ENCODE peak calls at places on chromosomes 2 and 18, in four cellular contexts. One of them, this sample, is unnamed.

GRCh38 chr2:176079285-176079830 is 4.4 kb downstream of the EVX2 start:
- DNase-seq in fibroblast of lung: no peak
- DNase-seq in adrenal gland: no peak
- DNase-seq in PC-9: no peak
- DNase-seq in this sample: no peak

GRCh38 chr2:19736191-19736831 is 165.5 kb downstream of the TTC32 start:
- DNase-seq in fibroblast of lung: peak; percentile 74
- DNase-seq in adrenal gland: no peak
- DNase-seq in PC-9: no peak
- DNase-seq in this sample: no peak

GRCh38 chr2:223383315-223383714 is 218.8 kb downstream of the SCG2 start:
- DNase-seq in fibroblast of lung: no peak
- DNase-seq in adrenal gland: no peak
- DNase-seq in PC-9: no peak
- DNase-seq in this sample: no peak

GRCh38 chr2:40384714-40385113 is 67.2 kb downstream of the SLC8A1 start:
- DNase-seq in fibroblast of lung: peak; percentile 96
- DNase-seq in adrenal gland: no peak
- DNase-seq in PC-9: no peak
- DNase-seq in this sample: peak; percentile 67

GRCh38 chr18:7840445-7840844 is 273.3 kb downstream of the PTPRM start:
- DNase-seq in fibroblast of lung: no peak
- DNase-seq in adrenal gland: no peak
- DNase-seq in PC-9: no peak
- DNase-seq in this sample: no peak

GRCh38 chr2:47031909-47032668 is 116.5 kb upstream of the MCFD2 start:
- DNase-seq in fibroblast of lung: no peak
- DNase-seq in adrenal gland: no peak
- DNase-seq in PC-9: peak; percentile 81
- DNase-seq in this sample: no peak

GRCh38 chr18:56258178-56258577 is 380.2 kb downstream of the TXNL1 start:
- DNase-seq in fibroblast of lung: peak; percentile 29
- DNase-seq in adrenal gland: no peak
- DNase-seq in PC-9: no peak
- DNase-seq in this sample: no peak

GRCh38 chr2:33302348-33302747 is 174.1 kb upstream of the RASGRP3 start:
- DNase-seq in fibroblast of lung: no peak
- DNase-seq in adrenal gland: no peak
- DNase-seq in PC-9: no peak
- DNase-seq in this sample: no peak

GRCh38 chr2:135797497-135798274 is 39.3 kb downstream of the LCT start:
- DNase-seq in fibroblast of lung: peak; percentile 72
- DNase-seq in adrenal gland: peak; percentile 84
- DNase-seq in PC-9: peak; percentile 57
- DNase-seq in this sample: no peak

GRCh38 chr18:51122266-51123045 is 75.0 kb downstream of the MEX3C start:
- DNase-seq in fibroblast of lung: no peak
- DNase-seq in adrenal gland: no peak
- DNase-seq in PC-9: no peak
- DNase-seq in this sample: no peak

GRCh38 chr2:230879891-230880290 is 15.1 kb downstream of the ITM2C start:
- DNase-seq in fibroblast of lung: no peak
- DNase-seq in adrenal gland: no peak
- DNase-seq in PC-9: no peak
- DNase-seq in this sample: no peak

GRCh38 chr2:31319391-31320175 is 85.6 kb downstream of the EHD3 start:
- DNase-seq in fibroblast of lung: peak; percentile 94
- DNase-seq in adrenal gland: peak; percentile 25
- DNase-seq in PC-9: no peak
- DNase-seq in this sample: no peak

GRCh38 chr18:4374564-4374963 is 80.5 kb downstream of the DLGAP1 start:
- DNase-seq in fibroblast of lung: no peak
- DNase-seq in adrenal gland: no peak
- DNase-seq in PC-9: no peak
- DNase-seq in this sample: no peak

GRCh38 chr2:219274392-219274921 is 4.7 kb upstream of the DNAJB2 start:
- DNase-seq in fibroblast of lung: peak; percentile 42
- DNase-seq in adrenal gland: peak; percentile 79
- DNase-seq in PC-9: peak; percentile 82
- DNase-seq in this sample: no peak

GRCh38 chr2:10327896-10328666 is 25.4 kb downstream of the HPCAL1 start:
- DNase-seq in fibroblast of lung: no peak
- DNase-seq in adrenal gland: no peak
- DNase-seq in PC-9: no peak
- DNase-seq in this sample: no peak

GRCh38 chr2:98348066-98348561 is 1.9 kb downstream of the CNGA3 start:
- DNase-seq in fibroblast of lung: no peak
- DNase-seq in adrenal gland: no peak
- DNase-seq in PC-9: no peak
- DNase-seq in this sample: no peak

GRCh38 chr2:210496512-210496911 is 20.0 kb upstream of the LANCL1 start:
- DNase-seq in fibroblast of lung: no peak
- DNase-seq in adrenal gland: no peak
- DNase-seq in PC-9: no peak
- DNase-seq in this sample: no peak

GRCh38 chr2:198282061-198282460 is 477.7 kb downstream of the PLCL1 start:
- DNase-seq in fibroblast of lung: no peak
- DNase-seq in adrenal gland: no peak
- DNase-seq in PC-9: no peak
- DNase-seq in this sample: no peak

GRCh38 chr2:5368263-5368662 is 323.9 kb upstream of the SOX11 start:
- DNase-seq in fibroblast of lung: no peak
- DNase-seq in adrenal gland: no peak
- DNase-seq in PC-9: no peak
- DNase-seq in this sample: no peak

GRCh38 chr2:134200024-134200423 is 53.8 kb upstream of the MGAT5 start:
- DNase-seq in fibroblast of lung: no peak
- DNase-seq in adrenal gland: no peak
- DNase-seq in PC-9: no peak
- DNase-seq in this sample: no peak

GRCh38 chr2:220147186-220147585 is 519.8 kb downstream of the SLC4A3 start:
- DNase-seq in fibroblast of lung: peak; percentile 35
- DNase-seq in adrenal gland: no peak
- DNase-seq in PC-9: no peak
- DNase-seq in this sample: peak; percentile 94

GRCh38 chr2:180144311-180144813 is 137.3 kb upstream of the CWC22 start:
- DNase-seq in fibroblast of lung: no peak
- DNase-seq in adrenal gland: no peak
- DNase-seq in PC-9: no peak
- DNase-seq in this sample: no peak

GRCh38 chr2:38163006-38163405 is 87.1 kb upstream of the CYP1B1 start:
- DNase-seq in fibroblast of lung: no peak
- DNase-seq in adrenal gland: no peak
- DNase-seq in PC-9: no peak
- DNase-seq in this sample: no peak

GRCh38 chr18:12254137-12254819 is at the start of gene CIDEA:
- DNase-seq in fibroblast of lung: no peak
- DNase-seq in adrenal gland: no peak
- DNase-seq in PC-9: no peak
- DNase-seq in this sample: no peak
- H3K4me3 ChIP-seq in fibroblast of lung: peak within 1 kb of the TSS; percentile 6
- H3K4me3 ChIP-seq in adrenal gland: peak within 1 kb of the TSS; percentile 38
- H3K4me3 ChIP-seq in PC-9: no peak within 1 kb of the TSS
- H3K4me3 ChIP-seq in this sample: peak within 1 kb of the TSS; percentile 42

DNA sequence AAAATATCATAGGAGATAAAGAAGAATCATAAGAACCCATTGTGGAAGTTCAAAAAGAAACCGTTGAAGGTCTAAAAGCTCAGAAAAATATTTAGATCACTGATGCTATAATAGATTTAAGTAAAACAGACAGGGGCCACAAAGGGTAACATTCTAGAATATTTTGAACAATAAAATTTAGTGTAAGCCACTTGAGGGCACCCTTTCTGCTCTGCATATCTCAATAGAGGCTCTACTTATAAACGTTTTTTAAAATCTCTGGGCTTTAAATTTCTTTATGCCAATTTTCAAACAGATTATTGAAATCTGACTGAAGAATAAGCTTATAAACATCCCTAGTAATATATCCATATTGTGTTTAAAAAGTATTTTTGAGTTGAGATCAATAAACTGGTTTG is 57.6 kb upstream of the IL1RL1 start:
- DNase-seq in fibroblast of lung: peak; percentile 62
- DNase-seq in adrenal gland: no peak
- DNase-seq in PC-9: no peak
- DNase-seq in this sample: no peak
- TF ChIP-seq CTCF in fibroblast of lung: peak; percentile 22
- TF ChIP-seq CTCF in adrenal gland: no peak
- TF ChIP-seq CTCF in PC-9: peak; percentile 35
- TF ChIP-seq CTCF in this sample: no peak

GRCh38 chr18:75638597-75639467 is 211.3 kb upstream of the SMIM21 start:
- DNase-seq in fibroblast of lung: peak; percentile 62
- DNase-seq in adrenal gland: peak; percentile 7
- DNase-seq in PC-9: no peak
- DNase-seq in this sample: no peak
- H3K4me3 ChIP-seq in fibroblast of lung: peak overlapping the region; percentile 8
- H3K4me3 ChIP-seq in adrenal gland: no peak overlapping the region
- H3K4me3 ChIP-seq in PC-9: no peak overlapping the region
- H3K4me3 ChIP-seq in this sample: no peak overlapping the region

DNA sequence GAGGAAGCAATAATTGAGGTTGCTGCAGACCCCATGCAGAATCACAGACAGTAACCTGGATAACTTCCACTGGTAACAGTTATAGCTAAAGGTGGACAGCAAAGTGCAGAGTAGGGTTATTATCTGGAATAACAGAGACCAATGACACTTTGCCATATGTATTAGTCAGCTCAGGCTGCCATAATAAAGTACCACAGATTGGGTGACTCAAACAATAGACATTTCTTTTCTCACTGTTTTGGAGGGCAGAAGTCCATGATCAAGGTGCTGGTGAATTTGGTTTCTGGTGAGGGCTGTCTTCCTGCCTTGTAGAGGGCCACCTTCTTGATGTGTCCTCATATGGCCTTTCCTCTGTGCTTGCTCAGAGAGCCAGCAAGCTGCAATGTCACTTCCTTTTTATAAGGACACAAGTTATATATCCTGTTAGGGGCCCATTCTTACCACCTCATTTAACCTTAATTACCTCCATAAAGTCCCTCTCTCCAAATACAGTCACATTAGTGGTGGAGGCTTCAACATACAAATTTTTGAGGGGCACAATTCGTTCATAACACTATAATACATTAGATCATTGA is 191.0 kb upstream of the LRP1B start:
- DNase-seq in fibroblast of lung: no peak
- DNase-seq in adrenal gland: no peak
- DNase-seq in PC-9: no peak
- DNase-seq in this sample: no peak
- TF ChIP-seq CTCF in fibroblast of lung: no peak
- TF ChIP-seq CTCF in adrenal gland: no peak
- TF ChIP-seq CTCF in PC-9: no peak
- TF ChIP-seq CTCF in this sample: no peak

GRCh38 chr18:5628512-5629255 is 84.9 kb upstream of the EPB41L3 start:
- DNase-seq in fibroblast of lung: peak; percentile 57
- DNase-seq in adrenal gland: peak; percentile 63
- DNase-seq in PC-9: no peak
- DNase-seq in this sample: no peak
- H3K4me3 ChIP-seq in fibroblast of lung: peak overlapping the region; percentile 47
- H3K4me3 ChIP-seq in adrenal gland: peak overlapping the region; percentile 88
- H3K4me3 ChIP-seq in PC-9: no peak overlapping the region
- H3K4me3 ChIP-seq in this sample: peak overlapping the region; percentile 59

DNA sequence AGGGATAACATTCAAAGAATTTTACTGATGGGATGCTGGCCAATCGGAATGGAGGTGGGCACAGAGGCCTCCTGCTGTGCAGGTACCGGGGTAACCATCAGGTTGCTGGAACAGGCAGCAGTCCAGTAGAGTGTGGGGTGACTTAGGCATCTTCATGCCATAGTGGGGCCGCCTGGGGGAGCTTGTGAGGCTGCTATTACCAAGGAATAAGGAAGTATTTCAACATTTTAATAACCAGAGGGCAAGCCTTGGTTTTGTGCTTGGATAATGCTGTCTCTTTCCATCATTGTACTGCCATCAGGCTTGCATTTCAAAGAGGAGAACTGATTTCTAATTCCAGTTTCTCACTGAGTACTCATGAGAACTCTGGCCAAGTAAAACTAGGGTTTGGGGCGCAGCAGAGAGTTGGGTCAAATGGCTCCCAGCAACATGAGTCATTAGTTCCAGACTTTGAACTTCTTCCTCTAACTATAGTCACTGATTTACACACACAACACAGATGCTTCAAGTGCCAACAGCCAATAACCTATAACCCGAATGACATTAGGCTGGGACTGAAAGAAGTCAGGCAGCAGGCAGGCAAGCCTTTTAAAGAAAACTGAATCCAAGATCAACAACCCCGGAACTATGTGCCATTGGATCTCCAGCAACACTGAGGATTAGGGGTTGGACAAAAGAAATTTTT is 56.1 kb upstream of the FHL2 start:
- DNase-seq in fibroblast of lung: peak; percentile 87
- DNase-seq in adrenal gland: peak; percentile 36
- DNase-seq in PC-9: peak; percentile 63
- DNase-seq in this sample: peak; percentile 13
- TF ChIP-seq CTCF in fibroblast of lung: peak; percentile 62
- TF ChIP-seq CTCF in adrenal gland: peak; percentile 22
- TF ChIP-seq CTCF in PC-9: peak; percentile 70
- TF ChIP-seq CTCF in this sample: peak; percentile 58

GRCh38 chr18:80244167-80244566 is 3.1 kb downstream of the PARD6G start:
- DNase-seq in fibroblast of lung: no peak
- DNase-seq in adrenal gland: no peak
- DNase-seq in PC-9: no peak
- DNase-seq in this sample: no peak

GRCh38 chr18:80246656-80247402 is 485 bp downstream of the PARD6G start:
- DNase-seq in fibroblast of lung: peak; percentile 12
- DNase-seq in adrenal gland: peak; percentile 13
- DNase-seq in PC-9: no peak
- DNase-seq in this sample: no peak

GRCh38 chr18:80247403-80247916 is at the start of gene PARD6G:
- DNase-seq in fibroblast of lung: peak; percentile 64
- DNase-seq in adrenal gland: peak; percentile 82
- DNase-seq in PC-9: peak; percentile 11
- DNase-seq in this sample: no peak

GRCh38 chr18:80244956-80245730 is 2.2 kb downstream of the PARD6G start:
- DNase-seq in fibroblast of lung: no peak
- DNase-seq in adrenal gland: no peak
- DNase-seq in PC-9: no peak
- DNase-seq in this sample: no peak

DNA sequence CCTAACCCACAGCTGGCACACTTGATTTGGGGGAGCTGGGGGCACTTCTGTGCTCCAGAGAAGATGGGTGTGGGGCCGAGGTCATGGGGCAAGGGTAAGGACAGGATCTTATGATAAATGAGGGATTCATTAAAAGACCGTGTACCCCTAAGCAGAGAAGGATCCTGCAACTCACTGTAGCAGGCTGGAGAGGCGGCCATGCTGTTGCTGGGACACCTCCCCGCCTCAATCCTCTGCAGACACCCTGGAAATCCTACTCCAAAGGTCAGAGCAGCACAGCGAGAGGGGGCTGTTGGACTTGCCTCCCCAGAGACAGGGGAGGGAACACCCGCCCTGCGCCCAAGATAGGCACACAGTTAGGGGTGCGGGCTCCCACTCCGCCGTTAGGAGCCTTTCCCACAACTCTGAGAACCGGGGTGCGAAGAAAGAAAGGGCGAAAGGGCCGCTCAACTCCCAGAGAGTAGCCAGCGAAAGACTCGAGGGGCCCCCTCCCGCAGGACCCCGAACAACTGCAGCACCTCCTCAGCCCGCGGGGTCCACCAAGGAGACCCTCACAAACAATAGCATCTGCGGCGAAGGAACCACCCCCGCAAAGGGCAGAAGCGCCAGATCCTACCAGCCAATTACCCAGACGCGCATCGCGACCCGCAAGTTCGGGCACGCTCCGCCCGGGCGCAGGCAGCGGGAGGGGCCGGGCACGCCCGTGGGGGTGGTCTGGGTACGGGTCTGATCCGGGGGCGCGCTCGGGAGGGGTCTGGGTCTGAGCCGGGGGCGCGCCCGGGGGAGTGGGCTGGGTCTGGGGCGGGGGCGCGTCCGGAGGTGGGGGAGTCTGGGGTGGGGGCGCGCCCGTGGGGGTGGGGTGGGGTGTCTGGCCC is 1.3 kb downstream of the PARD6G start:
- DNase-seq in fibroblast of lung: no peak
- DNase-seq in adrenal gland: no peak
- DNase-seq in PC-9: no peak
- DNase-seq in this sample: no peak
- H3K4me3 ChIP-seq in fibroblast of lung: no peak overlapping the region
- H3K4me3 ChIP-seq in adrenal gland: peak overlapping the region; percentile 90
- H3K4me3 ChIP-seq in PC-9: no peak overlapping the region
- H3K4me3 ChIP-seq in this sample: peak overlapping the region; percentile 67

This sample was measured in retinal pigment epithelial cell.